ENCODE peak calls at places on chromosomes 13 and 19, in five cellular contexts. V is activated naive CD8-positive, alpha-beta T cell treated with anti-CD3 and anti-CD28 coated beads, Interleukin-2, amount 50 U/mL, for 24 hours; A is T follicular helper cell; Y is H1; R is neural progenitor cell. P is an unnamed sample.

GRCh38 chr13:36088001-36088400 is 43.2 kb downstream of the DCLK1 start:
- DNase-seq in V (no peak), A (no peak), Y (no peak), R (no peak), P (no peak)

GRCh38 chr13:79385694-79386093 is 20.4 kb downstream of the RBM26 start:
- DNase-seq in V (peak; percentile 36), A (no peak), Y (no peak), R (no peak), P (no peak)

GRCh38 chr19:11020423-11020822 is 59.6 kb downstream of the SMARCA4 start:
- DNase-seq in V (no peak), A (no peak), Y (no peak), R (no peak), P (no peak)

GRCh38 chr19:14048439-14049153 is 13.3 kb downstream of the PALM3 start:
- DNase-seq in V (peak; percentile 86), A (peak; percentile 56), Y (peak; percentile 97), R (peak; percentile 56), P (no peak)

GRCh38 chr13:21745307-21745706 is 74.4 kb downstream of the FGF9 start:
- DNase-seq in V (no peak), A (no peak), Y (no peak), R (no peak), P (no peak)

GRCh38 chr19:36483653-36484052 is 5.7 kb downstream of the ZNF566 start:
- DNase-seq in V (no peak), A (no peak), Y (no peak), R (no peak), P (no peak)

GRCh38 chr19:13623686-13624405 is 117.6 kb upstream of the CACNA1A start:
- DNase-seq in V (no peak), A (no peak), Y (no peak), R (no peak), P (no peak)

GRCh38 chr13:99367106-99367616 is 60.0 kb upstream of the GPR183 start:
- DNase-seq in V (no peak), A (no peak), Y (peak; percentile 41), R (no peak), P (no peak)

GRCh38 chr13:44668707-44669106 is 92.6 kb upstream of the TSC22D1 start:
- DNase-seq in V (no peak), A (no peak), Y (no peak), R (no peak), P (no peak)

GRCh38 chr19:35828694-35829301 is 16.2 kb upstream of the PRODH2 start:
- DNase-seq in V (peak; percentile 56), A (peak; percentile 26), Y (peak; percentile 88), R (peak; percentile 95), P (no peak)

GRCh38 chr19:38035515-38036495 is 128.8 kb downstream of the SIPA1L3 start:
- DNase-seq in V (no peak), A (no peak), Y (no peak), R (no peak), P (no peak)

GRCh38 chr13:67133476-67133875 is 96.7 kb downstream of the PCDH9 start:
- DNase-seq in V (no peak), A (no peak), Y (no peak), R (no peak), P (no peak)

GRCh38 chr19:47176627-47177090 is 46.0 kb downstream of the SAE1 start:
- DNase-seq in V (peak; percentile 28), A (no peak), Y (no peak), R (no peak), P (no peak)

GRCh38 chr13:24306632-24307031 is 2.7 kb upstream of the C1QTNF9 start:
- DNase-seq in V (no peak), A (no peak), Y (no peak), R (no peak), P (no peak)

GRCh38 chr19:49014123-49014869 is 2.6 kb downstream of the LHB start:
- DNase-seq in V (no peak), A (no peak), Y (no peak), R (no peak), P (no peak)

GRCh38 chr13:24865158-24865557 is 101.2 kb downstream of the RNF17 start:
- DNase-seq in V (no peak), A (no peak), Y (no peak), R (no peak), P (no peak)

GRCh38 chr13:94525781-94526180 is 46.3 kb upstream of the DCT start:
- DNase-seq in V (no peak), A (no peak), Y (no peak), R (no peak), P (no peak)

GRCh38 chr19:2385053-2385721 is 25.1 kb downstream of the TMPRSS9 start:
- DNase-seq in V (no peak), A (peak; percentile 3), Y (peak; percentile 82), R (peak; percentile 79), P (peak; percentile 37)

GRCh38 chr19:36049080-36049698 is 4.9 kb downstream of the THAP8 start:
- DNase-seq in V (no peak), A (no peak), Y (no peak), R (no peak), P (no peak)

GRCh38 chr13:39900106-39900750 is 244.8 kb downstream of the COG6 start:
- DNase-seq in V (no peak), A (no peak), Y (no peak), R (no peak), P (no peak)

GRCh38 chr19:2578391-2578826 is 102.5 kb downstream of the GADD45B start:
- DNase-seq in V (no peak), A (no peak), Y (peak; percentile 66), R (peak; percentile 43), P (no peak)

GRCh38 chr19:35144600-35145436 is 1.8 kb downstream of the FXYD7 start:
- DNase-seq in V (no peak), A (no peak), Y (peak; percentile 82), R (peak; percentile 89), P (no peak)

GRCh38 chr19:5038631-5039271 is 69.8 kb downstream of the KDM4B start:
- DNase-seq in V (peak; percentile 33), A (no peak), Y (peak; percentile 62), R (peak; percentile 47), P (no peak)

GRCh38 chr19:44879309-44880065 is 11.6 kb upstream of the TOMM40 start:
- DNase-seq in V (no peak), A (no peak), Y (no peak), R (no peak), P (no peak)

GRCh38 chr19:45821103-45821521 is 6.0 kb upstream of the RSPH6A start:
- DNase-seq in V (no peak), A (no peak), Y (no peak), R (no peak), P (no peak)

GRCh38 chr13:27797228-27797624 is 4.9 kb downstream of the GSX1 start:
- DNase-seq in V (no peak), A (no peak), Y (peak; percentile 80), R (peak; percentile 90), P (no peak)

GRCh38 chr13:99895428-99895998 is 76.1 kb downstream of the ZIC5 start:
- DNase-seq in V (no peak), A (no peak), Y (no peak), R (peak; percentile 29), P (no peak)

GRCh38 chr13:25687622-25688225 is 315.9 kb downstream of the ATP8A2 start:
- DNase-seq in V (no peak), A (no peak), Y (no peak), R (no peak), P (no peak)

GRCh38 chr19:1765182-1765903 is 12.0 kb downstream of the ONECUT3 start:
- DNase-seq in V (no peak), A (no peak), Y (peak; percentile 55), R (no peak), P (no peak)

GRCh38 chr19:19677579-19677978 is 8.9 kb downstream of the ZNF101 start:
- DNase-seq in V (no peak), A (no peak), Y (no peak), R (no peak), P (no peak)

GRCh38 chr13:46296920-46297319 is 85.2 kb downstream of the LRRC63 start:
- DNase-seq in V (no peak), A (no peak), Y (no peak), R (no peak), P (no peak)

GRCh38 chr19:12913871-12914690 is 5.0 kb downstream of the SYCE2 start:
- DNase-seq in V (peak; percentile 48), A (peak; percentile 43), Y (no peak), R (peak; percentile 23), P (no peak)

GRCh38 chr13:51807041-51807440 is 3.1 kb upstream of the DHRS12 start:
- DNase-seq in V (no peak), A (no peak), Y (no peak), R (no peak), P (no peak)

GRCh38 chr19:6362351-6362801 is 1.0 kb downstream of the CLPP start:
- DNase-seq in V (peak; percentile 35), A (peak; percentile 32), Y (no peak), R (no peak), P (no peak)

GRCh38 chr19:34644991-34645461 is 31.9 kb downstream of the SCGB2B2 start:
- DNase-seq in V (no peak), A (no peak), Y (no peak), R (no peak), P (no peak)

GRCh38 chr13:75372517-75372916 is 109.5 kb downstream of the TBC1D4 start:
- DNase-seq in V (no peak), A (no peak), Y (no peak), R (peak; percentile 46), P (no peak)

GRCh38 chr13:47726394-47726793 is 274.7 kb downstream of the SUCLA2 start:
- DNase-seq in V (no peak), A (no peak), Y (no peak), R (no peak), P (no peak)